ENCODE peak calls at places on chromosomes 2 and 18, in four cellular contexts. N, K, Q and V are unnamed samples.

GRCh38 chr2:169093535-169093934 is 24.2 kb downstream of the DHRS9 start:
- DNase-seq in N (no peak), K (no peak), Q (no peak), V (no peak)

GRCh38 chr2:158692372-158693103 is 102.6 kb upstream of the DAPL1 start:
- DNase-seq in N (no peak), K (no peak), Q (no peak), V (peak)

GRCh38 chr2:195658541-195658890 is 1.5 kb downstream of the SLC39A10 start:
- DNase-seq in N (no peak), K (peak), Q (peak), V (peak)

GRCh38 chr2:28586864-28587263 is 91.0 kb downstream of the PLB1 start:
- DNase-seq in N (peak), K (no peak), Q (no peak), V (no peak)

GRCh38 chr2:5691659-5692529 is at the start of gene SOX11:
- DNase-seq in N (no peak), K (peak), Q (no peak), V (no peak)

GRCh38 chr18:58848685-58849084 is 16.0 kb upstream of the ZNF532 start:
- DNase-seq in N (no peak), K (peak), Q (peak), V (peak)

GRCh38 chr2:227884511-227884947 is 13.1 kb downstream of the DAW1 start:
- DNase-seq in N (peak), K (peak), Q (peak), V (peak)

GRCh38 chr2:140882671-140883620 is 1247.9 kb downstream of the LRP1B start:
- DNase-seq in N (no peak), K (peak), Q (no peak), V (peak)

GRCh38 chr2:19102696-19103403 is 255.6 kb downstream of the OSR1 start:
- DNase-seq in N (no peak), K (peak), Q (no peak), V (no peak)

GRCh38 chr2:16240459-16240858 is 300.1 kb downstream of the MYCN start:
- DNase-seq in N (no peak), K (no peak), Q (no peak), V (no peak)

GRCh38 chr2:68574202-68574791 is 69.1 kb upstream of the PROKR1 start:
- DNase-seq in N (no peak), K (no peak), Q (no peak), V (no peak)

GRCh38 chr18:79345366-79345765 is 50.4 kb upstream of the NFATC1 start:
- DNase-seq in N (no peak), K (no peak), Q (no peak), V (no peak)

GRCh38 chr18:54607213-54607934 is 16.3 kb downstream of the DYNAP start:
- DNase-seq in N (no peak), K (peak), Q (peak), V (no peak)

GRCh38 chr2:228642861-228643260 is 461.4 kb upstream of the SPHKAP start:
- DNase-seq in N (no peak), K (no peak), Q (no peak), V (no peak)

GRCh38 chr2:235268535-235268934 is 225.3 kb upstream of the AGAP1 start:
- DNase-seq in N (no peak), K (peak), Q (peak), V (peak)

GRCh38 chr2:1233280-1233679 is 180.0 kb upstream of the TPO start:
- DNase-seq in N (no peak), K (no peak), Q (no peak), V (no peak)

GRCh38 chr2:133602538-133602937 is 34.3 kb upstream of the NCKAP5 start:
- DNase-seq in N (no peak), K (no peak), Q (no peak), V (no peak)

GRCh38 chr2:65604246-65604645 is 171.8 kb upstream of the SPRED2 start:
- DNase-seq in N (no peak), K (peak), Q (peak), V (peak)

GRCh38 chr2:69057660-69058059 is 44.7 kb downstream of the ANTXR1 start:
- DNase-seq in N (no peak), K (no peak), Q (no peak), V (no peak)

GRCh38 chr2:150088538-150088937 is 398.9 kb downstream of the RND3 start:
- DNase-seq in N (no peak), K (peak), Q (no peak), V (no peak)

GRCh38 chr2:238081561-238081960 is 18.6 kb upstream of the ESPNL start:
- DNase-seq in N (no peak), K (no peak), Q (no peak), V (no peak)

GRCh38 chr18:48943333-48943732 is 7.4 kb downstream of the SMAD7 start:
- DNase-seq in N (no peak), K (no peak), Q (no peak), V (no peak)

GRCh38 chr2:129212337-129212958 is 767.0 kb upstream of the RAB6C start:
- DNase-seq in N (no peak), K (no peak), Q (no peak), V (no peak)

GRCh38 chr2:3151153-3151918 is 226.3 kb downstream of the EIPR1 start:
- DNase-seq in N (no peak), K (no peak), Q (no peak), V (no peak)

GRCh38 chr2:467892-468630 is 180.2 kb upstream of the ALKAL2 start:
- DNase-seq in N (no peak), K (no peak), Q (no peak), V (no peak)

GRCh38 chr2:234678721-234679120 is 181.8 kb upstream of the ARL4C start:
- DNase-seq in N (no peak), K (peak), Q (no peak), V (peak)

GRCh38 chr2:218944759-218945404 is 14.6 kb upstream of the CDK5R2 start:
- DNase-seq in N (no peak), K (no peak), Q (no peak), V (no peak)

GRCh38 chr2:242051440-242051839 is 181.9 kb downstream of the RTP5 start:
- DNase-seq in N (no peak), K (no peak), Q (no peak), V (no peak)

GRCh38 chr2:230267556-230267955 is 42.0 kb downstream of the SP140 start:
- DNase-seq in N (no peak), K (no peak), Q (no peak), V (no peak)

GRCh38 chr18:40235881-40236280 is 1719.2 kb upstream of the PIK3C3 start:
- DNase-seq in N (no peak), K (no peak), Q (no peak), V (no peak)

GRCh38 chr18:48027401-48027931 is 97.0 kb upstream of the SMAD2 start:
- DNase-seq in N (no peak), K (no peak), Q (no peak), V (no peak)

GRCh38 chr18:33440011-33440383 is 524 bp downstream of the CCDC178 start:
- DNase-seq in N (no peak), K (peak), Q (peak), V (peak)

GRCh38 chr18:58321986-58322385 is 278.0 kb downstream of the NEDD4L start:
- DNase-seq in N (peak), K (peak), Q (peak), V (peak)

GRCh38 chr2:127105656-127106456 is 1.1 kb downstream of the BIN1 start:
- DNase-seq in N (no peak), K (peak), Q (no peak), V (peak)

GRCh38 chr2:181457741-181458425 is 697 bp downstream of the ITGA4 start:
- DNase-seq in N (peak), K (peak), Q (no peak), V (peak)

GRCh38 chr18:12333650-12334279 is 25.7 kb downstream of the TUBB6 start:
- DNase-seq in N (no peak), K (no peak), Q (no peak), V (no peak)
- H3K4me3 ChIP-seq in N (no peak), K (no peak), Q (no peak), V (no peak)

GRCh38 chr18:74454279-74454741 is 2.8 kb downstream of the DIPK1C start:
- DNase-seq in N (no peak), K (no peak), Q (no peak), V (no peak)

GRCh38 chr18:74453642-74454198 is 3.4 kb downstream of the DIPK1C start:
- DNase-seq in N (no peak), K (no peak), Q (no peak), V (no peak)

GRCh38 chr18:74451148-74451547 is 6.0 kb downstream of the DIPK1C start:
- DNase-seq in N (no peak), K (no peak), Q (no peak), V (no peak)

GRCh38 chr18:74455386-74455785 is 1.7 kb downstream of the DIPK1C start:
- DNase-seq in N (no peak), K (no peak), Q (no peak), V (no peak)

DNA sequence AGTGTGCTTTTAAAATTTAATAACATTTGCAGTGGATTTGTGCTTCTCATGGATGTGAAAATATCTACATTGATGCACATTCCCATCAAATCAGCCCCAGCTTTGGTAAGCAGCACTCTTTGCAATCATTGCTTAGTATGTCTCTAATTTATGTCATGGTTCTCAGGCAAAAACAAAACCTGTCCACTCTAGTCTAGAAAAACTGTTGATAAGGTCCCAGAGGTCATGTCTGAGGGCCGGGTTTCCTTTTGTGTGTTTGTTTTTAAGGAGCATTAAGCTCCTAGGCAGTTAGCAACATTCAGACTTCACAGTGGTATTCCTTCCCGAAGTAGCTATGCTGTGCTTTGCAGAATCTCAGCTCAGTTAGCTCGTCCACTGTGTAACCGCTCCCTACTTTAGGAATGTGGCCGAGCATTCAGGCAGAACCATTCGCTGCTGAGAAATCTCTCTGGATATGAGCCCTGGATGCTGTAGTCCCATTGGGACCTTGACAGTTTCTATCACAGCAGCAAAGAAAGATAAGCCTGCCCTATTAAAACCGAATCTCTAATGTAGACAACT is 4.0 kb downstream of the DIPK1C start:
- DNase-seq in N (no peak), K (no peak), Q (no peak), V (no peak)
- H3K4me3 ChIP-seq in N (no peak), K (no peak), Q (no peak), V (no peak)

GRCh38 chr2:224401641-224402342 is at the start of gene FAM124B:
- DNase-seq in N (peak), K (peak), Q (no peak), V (peak)
- H3K4me3 ChIP-seq in N (peak), K (no peak), Q (no peak), V (no peak)

GRCh38 chr2:25980076-25980887 is 2.0 kb downstream of the KIF3C start:
- DNase-seq in N (no peak), K (no peak), Q (no peak), V (no peak)

GRCh38 chr2:25979006-25979405 is 3.3 kb downstream of the KIF3C start:
- DNase-seq in N (no peak), K (no peak), Q (no peak), V (peak)

GRCh38 chr2:25982273-25982967 is at the start of gene KIF3C:
- DNase-seq in N (peak), K (peak), Q (peak), V (peak)

GRCh38 chr2:25981596-25982272 is 563 bp downstream of the KIF3C start:
- DNase-seq in N (no peak), K (no peak), Q (no peak), V (no peak)

GRCh38 chr2:25980951-25981350 is 1.3 kb downstream of the KIF3C start:
- DNase-seq in N (no peak), K (no peak), Q (no peak), V (no peak)
- H3K4me3 ChIP-seq in N (no peak), K (no peak), Q (peak), V (no peak)